ENCODE peak calls at places on chromosomes 12 and 14, in eight cellular contexts. D is activated T-cell treated with anti-CD3 and anti-CD28 coated beads for 48 hours, K is pancreas, G is KG1, Q is GM10248, N is fibroblast of pulmonary artery, M is sciatic nerve, X is ascending aorta. A is an unnamed sample.

GRCh38 chr14:73771848-73772705 is 57.9 kb upstream of the PNMA1 start:
- DNase-seq in N (peak; percentile 78), X (no peak), Q (peak; percentile 78), D (peak; percentile 74), K (peak; percentile 88), M (no peak), G (no peak), A (no peak)

GRCh38 chr14:75615200-75615599 is 36.8 kb downstream of the FLVCR2 start:
- DNase-seq in G (peak; percentile 15), X (peak; percentile 65), N (no peak), Q (peak; percentile 28), D (no peak), K (no peak), M (no peak), A (no peak)

GRCh38 chr12:113462880-113463745 is 8.6 kb downstream of the LHX5 start:
- DNase-seq in K (no peak), Q (no peak), N (no peak), G (no peak), X (no peak), D (no peak), M (no peak), A (no peak)

GRCh38 chr12:94042321-94042720 is 106.1 kb upstream of the PLXNC1 start:
- DNase-seq in N (no peak), K (no peak), G (no peak), D (no peak), M (no peak), Q (no peak), X (no peak), A (no peak)

GRCh38 chr12:32651151-32651955 is 27.7 kb upstream of the DNM1L start:
- DNase-seq in X (no peak), N (no peak), K (no peak), M (no peak), G (no peak), Q (no peak), D (no peak), A (no peak)

GRCh38 chr12:26125451-26126339 is 858 bp upstream of the BHLHE41 start:
- DNase-seq in X (peak; percentile 92), Q (peak; percentile 46), G (peak; percentile 68), D (peak; percentile 38), M (peak; percentile 82), N (peak; percentile 72), K (peak; percentile 84), A (peak; percentile 47)

GRCh38 chr14:50821471-50822464 is 9.2 kb downstream of the NIN start:
- DNase-seq in N (no peak), G (no peak), X (peak; percentile 62), D (no peak), M (no peak), Q (no peak), K (no peak), A (no peak)

GRCh38 chr12:124296295-124296915 is 1.5 kb downstream of the RFLNA start:
- DNase-seq in Q (no peak), M (no peak), G (no peak), D (no peak), K (no peak), N (no peak), X (no peak), A (no peak)

GRCh38 chr14:96479435-96480146 is 22.6 kb upstream of the PAPOLA start:
- DNase-seq in G (no peak), X (peak; percentile 15), Q (no peak), N (peak; percentile 42), K (no peak), M (no peak), D (no peak), A (no peak)

GRCh38 chr12:46373303-46374182 is 970 bp upstream of the SLC38A2 start:
- DNase-seq in N (peak; percentile 65), M (peak; percentile 81), D (no peak), G (peak; percentile 29), X (peak; percentile 81), Q (peak; percentile 31), K (peak; percentile 27), A (no peak)

GRCh38 chr14:80315681-80316080 is 104.4 kb upstream of the DIO2 start:
- DNase-seq in G (no peak), M (no peak), Q (no peak), N (no peak), X (no peak), D (no peak), K (no peak), A (no peak)

GRCh38 chr12:130803707-130804106 is 35.3 kb downstream of the STX2 start:
- DNase-seq in X (no peak), Q (no peak), G (no peak), D (no peak), N (peak; percentile 25), K (no peak), M (no peak), A (no peak)

GRCh38 chr14:59475709-59476108 is 8.5 kb downstream of the L3HYPDH start:
- DNase-seq in X (no peak), G (no peak), Q (no peak), K (no peak), M (no peak), N (no peak), D (no peak), A (no peak)

GRCh38 chr12:102634216-102634615 is 153.9 kb upstream of the IGF1 start:
- DNase-seq in K (no peak), D (no peak), M (no peak), N (peak; percentile 44), X (no peak), Q (no peak), G (no peak), A (no peak)

GRCh38 chr14:64478634-64479250 is 13.4 kb downstream of the AKAP5 start:
- DNase-seq in G (peak; percentile 11), D (no peak), Q (no peak), X (no peak), M (no peak), K (no peak), N (peak; percentile 57), A (no peak)

GRCh38 chr14:29282169-29282568 is 515.6 kb downstream of the FOXG1 start:
- DNase-seq in M (no peak), G (no peak), D (no peak), Q (no peak), N (peak; percentile 19), K (no peak), X (no peak), A (no peak)

GRCh38 chr12:116454950-116455447 is 104.2 kb upstream of the MAP1LC3B2 start:
- DNase-seq in K (no peak), N (peak; percentile 91), M (no peak), G (no peak), X (no peak), D (no peak), Q (no peak), A (no peak)

GRCh38 chr12:97323154-97323553 is 139.4 kb upstream of the RMST start:
- DNase-seq in K (no peak), N (no peak), X (no peak), Q (no peak), M (no peak), G (no peak), D (no peak), A (no peak)

GRCh38 chr12:28237423-28237822 is 47.2 kb downstream of the CCDC91 start:
- DNase-seq in Q (no peak), X (no peak), M (no peak), N (peak; percentile 17), K (no peak), D (no peak), G (no peak), A (no peak)

GRCh38 chr12:99232324-99232723 is 415.2 kb upstream of the GARIN6 start:
- DNase-seq in Q (no peak), D (no peak), X (no peak), M (no peak), G (no peak), K (no peak), N (no peak), A (no peak)

GRCh38 chr14:82159624-82160023 is 626.0 kb upstream of the SEL1L start:
- DNase-seq in K (no peak), X (no peak), M (no peak), Q (no peak), G (no peak), D (no peak), N (no peak), A (no peak)

GRCh38 chr12:78062781-78063180 is 232.1 kb downstream of the NAV3 start:
- DNase-seq in N (peak; percentile 87), G (no peak), M (no peak), X (no peak), D (no peak), Q (no peak), K (no peak), A (no peak)

GRCh38 chr14:55752580-55753365 is 172.8 kb downstream of the KTN1 start:
- DNase-seq in N (peak; percentile 81), Q (no peak), D (no peak), X (no peak), M (no peak), K (peak; percentile 47), G (no peak), A (no peak)